ENCODE peak calls at places on chromosomes 16 and 17, in ten cellular contexts. One of them, this sample, is unnamed.

GRCh38 chr16:29025218-29025617 is 40.4 kb downstream of the LAT start:
- DNase-seq in ovary: no peak
- DNase-seq in heart left ventricle: no peak
- DNase-seq in breast epithelium: no peak
- DNase-seq in A549: no peak
- DNase-seq in uterus: no peak
- DNase-seq in Peyer's patch: no peak
- DNase-seq in gastrocnemius medialis: no peak
- DNase-seq in body of pancreas: no peak
- DNase-seq in HepG2: no peak
- DNase-seq in this sample: no peak

GRCh38 chr16:19382887-19383816 is 34.5 kb upstream of the TMC5 start:
- DNase-seq in Peyer's patch: no peak
- DNase-seq in gastrocnemius medialis: no peak
- DNase-seq in body of pancreas: peak; percentile 2
- DNase-seq in A549: no peak
- DNase-seq in ovary: no peak
- DNase-seq in uterus: no peak
- DNase-seq in HepG2: no peak
- DNase-seq in breast epithelium: no peak
- DNase-seq in heart left ventricle: no peak
- DNase-seq in this sample: no peak

GRCh38 chr17:29368161-29368560 is 22.0 kb upstream of the TAOK1 start:
- DNase-seq in body of pancreas: no peak
- DNase-seq in ovary: no peak
- DNase-seq in Peyer's patch: no peak
- DNase-seq in HepG2: no peak
- DNase-seq in heart left ventricle: no peak
- DNase-seq in breast epithelium: no peak
- DNase-seq in uterus: no peak
- DNase-seq in A549: no peak
- DNase-seq in gastrocnemius medialis: no peak
- DNase-seq in this sample: no peak

GRCh38 chr17:49277638-49278037 is 47.1 kb upstream of the PHOSPHO1 start:
- DNase-seq in Peyer's patch: no peak
- DNase-seq in heart left ventricle: no peak
- DNase-seq in body of pancreas: no peak
- DNase-seq in A549: no peak
- DNase-seq in breast epithelium: no peak
- DNase-seq in ovary: no peak
- DNase-seq in uterus: no peak
- DNase-seq in HepG2: no peak
- DNase-seq in gastrocnemius medialis: no peak
- DNase-seq in this sample: no peak

GRCh38 chr16:1771072-1771863 is at the start of gene NME3:
- DNase-seq in gastrocnemius medialis: peak; percentile 70
- DNase-seq in heart left ventricle: peak; percentile 84
- DNase-seq in body of pancreas: peak; percentile 78
- DNase-seq in A549: peak; percentile 76
- DNase-seq in uterus: peak; percentile 79
- DNase-seq in ovary: peak; percentile 67
- DNase-seq in HepG2: peak; percentile 17
- DNase-seq in Peyer's patch: peak; percentile 75
- DNase-seq in breast epithelium: peak; percentile 65
- DNase-seq in this sample: no peak

GRCh38 chr17:48194097-48194550 is 86.6 kb downstream of the SNX11 start:
- DNase-seq in breast epithelium: no peak
- DNase-seq in uterus: no peak
- DNase-seq in gastrocnemius medialis: no peak
- DNase-seq in A549: no peak
- DNase-seq in body of pancreas: no peak
- DNase-seq in Peyer's patch: no peak
- DNase-seq in HepG2: no peak
- DNase-seq in heart left ventricle: no peak
- DNase-seq in ovary: no peak
- DNase-seq in this sample: peak; percentile 60

GRCh38 chr17:74037320-74037719 is 166.2 kb upstream of the RPL38 start:
- DNase-seq in gastrocnemius medialis: no peak
- DNase-seq in body of pancreas: no peak
- DNase-seq in uterus: no peak
- DNase-seq in Peyer's patch: no peak
- DNase-seq in breast epithelium: no peak
- DNase-seq in A549: no peak
- DNase-seq in heart left ventricle: no peak
- DNase-seq in ovary: no peak
- DNase-seq in HepG2: no peak
- DNase-seq in this sample: no peak

GRCh38 chr17:29526322-29526721 is 40.5 kb downstream of the ABHD15 start:
- DNase-seq in body of pancreas: no peak
- DNase-seq in ovary: no peak
- DNase-seq in gastrocnemius medialis: no peak
- DNase-seq in Peyer's patch: no peak
- DNase-seq in uterus: no peak
- DNase-seq in HepG2: no peak
- DNase-seq in A549: no peak
- DNase-seq in breast epithelium: no peak
- DNase-seq in heart left ventricle: no peak
- DNase-seq in this sample: no peak

GRCh38 chr17:41785876-41786226 is 660 bp downstream of the JUP start:
- DNase-seq in body of pancreas: peak; percentile 79
- DNase-seq in HepG2: no peak
- DNase-seq in uterus: peak; percentile 49
- DNase-seq in A549: no peak
- DNase-seq in gastrocnemius medialis: peak; percentile 43
- DNase-seq in ovary: no peak
- DNase-seq in heart left ventricle: no peak
- DNase-seq in breast epithelium: peak; percentile 83
- DNase-seq in Peyer's patch: no peak
- DNase-seq in this sample: no peak

GRCh38 chr17:41787021-41787418 is 509 bp upstream of the JUP start:
- DNase-seq in uterus: no peak
- DNase-seq in HepG2: no peak
- DNase-seq in heart left ventricle: no peak
- DNase-seq in body of pancreas: no peak
- DNase-seq in breast epithelium: no peak
- DNase-seq in ovary: no peak
- DNase-seq in gastrocnemius medialis: no peak
- DNase-seq in A549: no peak
- DNase-seq in Peyer's patch: no peak
- DNase-seq in this sample: no peak

GRCh38 chr17:41784207-41784744 is 2.2 kb downstream of the JUP start:
- DNase-seq in body of pancreas: peak; percentile 71
- DNase-seq in gastrocnemius medialis: peak; percentile 37
- DNase-seq in heart left ventricle: peak; percentile 72
- DNase-seq in A549: peak; percentile 80
- DNase-seq in HepG2: no peak
- DNase-seq in breast epithelium: peak; percentile 45
- DNase-seq in uterus: peak; percentile 59
- DNase-seq in ovary: no peak
- DNase-seq in Peyer's patch: no peak
- DNase-seq in this sample: peak; percentile 96

GRCh38 chr17:41785091-41785875 is 1.2 kb downstream of the JUP start:
- DNase-seq in Peyer's patch: peak; percentile 33
- DNase-seq in A549: no peak
- DNase-seq in ovary: no peak
- DNase-seq in gastrocnemius medialis: peak; percentile 33
- DNase-seq in body of pancreas: no peak
- DNase-seq in HepG2: no peak
- DNase-seq in uterus: no peak
- DNase-seq in heart left ventricle: no peak
- DNase-seq in breast epithelium: no peak
- DNase-seq in this sample: no peak

GRCh38 chr17:41786227-41787020 is at the start of gene JUP:
- DNase-seq in body of pancreas: peak; percentile 100
- DNase-seq in Peyer's patch: peak; percentile 91
- DNase-seq in A549: peak; percentile 100
- DNase-seq in HepG2: peak; percentile 99
- DNase-seq in heart left ventricle: peak; percentile 100
- DNase-seq in gastrocnemius medialis: peak; percentile 100
- DNase-seq in ovary: peak; percentile 99
- DNase-seq in uterus: peak; percentile 100
- DNase-seq in breast epithelium: peak; percentile 100
- DNase-seq in this sample: peak; percentile 98
- TF ChIP-seq POLR2A in body of pancreas: peak; percentile 99
- TF ChIP-seq POLR2A in Peyer's patch: peak; percentile 100
- TF ChIP-seq POLR2A in A549: peak; percentile 85
- TF ChIP-seq POLR2A in HepG2: peak; percentile 89
- TF ChIP-seq POLR2A in heart left ventricle: peak; percentile 100
- TF ChIP-seq POLR2A in gastrocnemius medialis: peak; percentile 99
- TF ChIP-seq POLR2A in ovary: peak; percentile 95
- TF ChIP-seq POLR2A in uterus: peak; percentile 96
- TF ChIP-seq POLR2A in breast epithelium: peak; percentile 93
- TF ChIP-seq POLR2A in this sample: peak; percentile 76

DNA sequence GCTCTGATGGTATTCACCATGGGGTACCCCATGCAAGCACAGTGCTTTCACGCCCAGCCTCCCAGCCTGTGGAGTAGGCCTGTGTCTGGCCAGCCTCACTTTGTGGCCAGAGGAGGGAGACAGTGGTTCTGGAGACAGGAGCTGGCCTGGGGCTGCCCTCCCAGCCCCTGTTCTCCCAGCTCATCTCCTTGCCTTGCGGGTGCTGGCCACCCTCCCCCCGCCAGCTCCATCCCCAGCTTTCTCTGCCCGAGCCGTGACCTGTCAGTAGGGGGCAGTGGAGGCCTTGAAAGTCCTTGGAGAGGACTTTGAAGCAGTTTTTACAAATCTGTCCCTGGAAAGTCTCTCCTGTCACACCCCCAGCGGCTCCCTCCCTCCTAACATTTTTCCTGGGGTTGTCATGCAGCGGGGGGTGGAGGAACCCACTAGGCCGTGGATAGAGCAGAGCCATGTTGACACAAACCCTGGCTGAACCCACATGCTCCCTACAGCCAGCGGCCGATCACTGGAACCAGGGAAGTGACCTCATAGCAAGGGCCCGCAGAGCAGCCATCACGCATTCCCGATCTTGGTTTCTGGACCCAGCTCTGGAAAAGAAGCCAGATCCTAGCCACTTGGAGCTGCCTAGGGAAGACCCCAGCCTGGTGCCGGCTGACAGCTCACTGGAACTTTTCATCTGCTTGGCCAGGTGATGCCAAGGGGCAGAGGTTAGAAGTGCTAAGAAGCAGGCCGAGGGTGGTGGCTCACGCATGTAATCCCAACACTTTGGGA is 289.4 kb downstream of the SEC14L1 start:
- DNase-seq in gastrocnemius medialis: peak; percentile 87
- DNase-seq in ovary: peak; percentile 94
- DNase-seq in HepG2: peak; percentile 97
- DNase-seq in heart left ventricle: peak; percentile 94
- DNase-seq in uterus: peak; percentile 98
- DNase-seq in Peyer's patch: peak; percentile 87
- DNase-seq in body of pancreas: peak; percentile 86
- DNase-seq in A549: peak; percentile 84
- DNase-seq in breast epithelium: peak; percentile 87
- DNase-seq in this sample: peak; percentile 87
- TF ChIP-seq POLR2A in gastrocnemius medialis: no peak
- TF ChIP-seq POLR2A in ovary: no peak
- TF ChIP-seq POLR2A in HepG2: no peak
- TF ChIP-seq POLR2A in heart left ventricle: peak; percentile 14
- TF ChIP-seq POLR2A in uterus: no peak
- TF ChIP-seq POLR2A in Peyer's patch: no peak
- TF ChIP-seq POLR2A in body of pancreas: no peak
- TF ChIP-seq POLR2A in A549: no peak
- TF ChIP-seq POLR2A in breast epithelium: no peak
- TF ChIP-seq POLR2A in this sample: no peak

GRCh38 chr17:75645501-75645888 is 12.3 kb downstream of the SMIM5 start:
- DNase-seq in gastrocnemius medialis: no peak
- DNase-seq in ovary: no peak
- DNase-seq in HepG2: no peak
- DNase-seq in body of pancreas: peak; percentile 80
- DNase-seq in A549: peak; percentile 87
- DNase-seq in Peyer's patch: no peak
- DNase-seq in heart left ventricle: no peak
- DNase-seq in uterus: no peak
- DNase-seq in breast epithelium: peak; percentile 75
- DNase-seq in this sample: peak; percentile 62

GRCh38 chr17:75647921-75648320 is 14.7 kb downstream of the SMIM5 start:
- DNase-seq in breast epithelium: no peak
- DNase-seq in heart left ventricle: no peak
- DNase-seq in HepG2: no peak
- DNase-seq in body of pancreas: no peak
- DNase-seq in gastrocnemius medialis: no peak
- DNase-seq in A549: no peak
- DNase-seq in uterus: no peak
- DNase-seq in ovary: no peak
- DNase-seq in Peyer's patch: no peak
- DNase-seq in this sample: no peak

GRCh38 chr17:75646626-75646968 is 13.4 kb downstream of the SMIM5 start:
- DNase-seq in body of pancreas: no peak
- DNase-seq in ovary: no peak
- DNase-seq in heart left ventricle: no peak
- DNase-seq in Peyer's patch: no peak
- DNase-seq in gastrocnemius medialis: no peak
- DNase-seq in uterus: no peak
- DNase-seq in HepG2: no peak
- DNase-seq in A549: no peak
- DNase-seq in breast epithelium: no peak
- DNase-seq in this sample: no peak

GRCh38 chr17:75647061-75647460 is 13.8 kb downstream of the SMIM5 start:
- DNase-seq in uterus: no peak
- DNase-seq in gastrocnemius medialis: no peak
- DNase-seq in heart left ventricle: no peak
- DNase-seq in A549: no peak
- DNase-seq in HepG2: no peak
- DNase-seq in breast epithelium: no peak
- DNase-seq in ovary: no peak
- DNase-seq in Peyer's patch: no peak
- DNase-seq in body of pancreas: no peak
- DNase-seq in this sample: no peak

DNA sequence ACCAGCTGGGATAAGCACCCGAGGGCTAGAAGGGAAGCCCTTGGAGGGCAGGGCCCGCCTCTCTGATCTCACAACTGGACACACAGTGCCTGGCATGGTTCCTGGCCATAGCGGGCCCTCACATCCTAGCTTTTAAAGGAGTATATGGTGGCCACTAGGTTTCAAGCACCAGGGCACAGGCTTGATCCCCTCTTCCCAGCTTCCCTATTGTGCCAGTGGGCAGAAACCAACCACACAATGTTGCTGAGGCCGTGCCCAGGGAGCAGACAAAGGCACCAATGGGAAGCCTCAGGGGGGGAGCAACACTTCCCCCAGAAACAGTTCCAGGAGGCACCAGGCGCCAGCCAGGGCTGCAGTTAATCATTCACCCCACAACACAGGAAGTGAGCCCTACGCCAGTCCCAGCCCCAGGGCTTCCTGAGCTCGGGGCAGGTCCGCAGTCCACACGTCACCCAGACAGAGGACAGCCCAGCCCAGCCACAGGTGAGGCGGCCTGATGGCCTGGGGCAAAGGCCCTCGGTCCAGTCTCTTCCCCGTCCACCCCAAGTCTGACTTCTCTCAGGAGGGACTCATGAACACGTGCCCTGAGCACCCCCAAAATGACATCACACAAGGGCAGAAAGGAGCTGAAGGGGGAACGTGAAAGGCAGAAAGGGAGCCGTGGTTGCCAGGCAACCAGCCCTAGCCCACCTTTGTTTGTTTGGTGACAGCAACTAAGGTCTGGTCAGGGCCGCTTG is 12.8 kb downstream of the SMIM5 start:
- DNase-seq in Peyer's patch: no peak
- DNase-seq in heart left ventricle: no peak
- DNase-seq in ovary: no peak
- DNase-seq in gastrocnemius medialis: no peak
- DNase-seq in A549: peak; percentile 99
- DNase-seq in body of pancreas: peak; percentile 96
- DNase-seq in HepG2: peak; percentile 96
- DNase-seq in uterus: no peak
- DNase-seq in breast epithelium: peak; percentile 46
- DNase-seq in this sample: no peak
- TF ChIP-seq POLR2A in Peyer's patch: peak; percentile 46
- TF ChIP-seq POLR2A in heart left ventricle: no peak
- TF ChIP-seq POLR2A in ovary: no peak
- TF ChIP-seq POLR2A in gastrocnemius medialis: no peak
- TF ChIP-seq POLR2A in A549: peak; percentile 38
- TF ChIP-seq POLR2A in body of pancreas: peak; percentile 92
- TF ChIP-seq POLR2A in HepG2: peak; percentile 90
- TF ChIP-seq POLR2A in uterus: peak; percentile 33
- TF ChIP-seq POLR2A in breast epithelium: no peak
- TF ChIP-seq POLR2A in this sample: no peak

GRCh38 chr17:50392621-50393020 is 4.7 kb downstream of the LRRC59 start:
- DNase-seq in HepG2: no peak
- DNase-seq in heart left ventricle: no peak
- DNase-seq in breast epithelium: no peak
- DNase-seq in Peyer's patch: no peak
- DNase-seq in gastrocnemius medialis: no peak
- DNase-seq in A549: no peak
- DNase-seq in body of pancreas: peak; percentile 64
- DNase-seq in ovary: no peak
- DNase-seq in uterus: no peak
- DNase-seq in this sample: no peak
- TF ChIP-seq POLR2A in HepG2: no peak
- TF ChIP-seq POLR2A in heart left ventricle: no peak
- TF ChIP-seq POLR2A in breast epithelium: no peak
- TF ChIP-seq POLR2A in Peyer's patch: no peak
- TF ChIP-seq POLR2A in gastrocnemius medialis: no peak
- TF ChIP-seq POLR2A in A549: no peak
- TF ChIP-seq POLR2A in body of pancreas: no peak
- TF ChIP-seq POLR2A in ovary: no peak
- TF ChIP-seq POLR2A in uterus: no peak
- TF ChIP-seq POLR2A in this sample: no peak

This sample was measured in H54.